ENCODE peak calls at places on chromosome 19, in six cellular contexts. I is cardiac fibroblast; B is upper lobe of right lung; E is activated naive CD4-positive, alpha-beta T cell treated with anti-CD3 and anti-CD28 coated beads for 36 hours; U is T-helper 2 cell; K is NCI-H774. L is an unnamed sample.

GRCh38 chr19:3698386-3698950 is 1.8 kb downstream of the PIP5K1C start:
- DNase-seq in I (no peak), B (no peak), E (no peak), U (no peak), K (no peak), L (no peak)

GRCh38 chr19:6602729-6603114 is 11.8 kb upstream of the CD70 start:
- DNase-seq in I (no peak), B (no peak), E (no peak), U (no peak), K (no peak), L (no peak)

GRCh38 chr19:54738715-54739114 is 402 bp downstream of the KIR2DL3 start:
- DNase-seq in I (no peak), B (no peak), E (no peak), U (no peak), K (no peak), L (no peak)

GRCh38 chr19:6765738-6766356 is 1.4 kb downstream of the SH2D3A start:
- DNase-seq in I (no peak), B (peak), E (peak), U (no peak), K (peak), L (no peak)

GRCh38 chr19:49233163-49233562 is 75.6 kb downstream of the TRPM4 start:
- DNase-seq in I (no peak), B (no peak), E (no peak), U (no peak), K (no peak), L (no peak)

GRCh38 chr19:41426952-41427646 is at the start of gene B3GNT8:
- DNase-seq in I (peak), B (peak), E (peak), U (no peak), K (no peak), L (peak)

GRCh38 chr19:33904681-33905080 is 108.0 kb downstream of the KCTD15 start:
- DNase-seq in I (peak), B (no peak), E (no peak), U (no peak), K (no peak), L (peak)

GRCh38 chr19:48644839-48645651 is 942 bp downstream of the CA11 start:
- DNase-seq in I (peak), B (peak), E (peak), U (peak), K (peak), L (no peak)

GRCh38 chr19:4516939-4517300 is 1.4 kb downstream of the PLIN4 start:
- DNase-seq in I (no peak), B (no peak), E (no peak), U (no peak), K (no peak), L (no peak)

GRCh38 chr19:46945668-46946067 is 74.0 kb upstream of the NPAS1 start:
- DNase-seq in I (no peak), B (no peak), E (no peak), U (no peak), K (no peak), L (no peak)

GRCh38 chr19:50550594-50550966 is 17.7 kb downstream of the LRRC4B start:
- DNase-seq in I (no peak), B (no peak), E (no peak), U (no peak), K (no peak), L (no peak)

GRCh38 chr19:31340059-31341025 is 8.9 kb downstream of the TSHZ3 start:
- DNase-seq in I (no peak), B (no peak), E (no peak), U (no peak), K (no peak), L (no peak)

GRCh38 chr19:56290104-56290503 is 17.6 kb downstream of the EDDM13 start:
- DNase-seq in I (no peak), B (no peak), E (no peak), U (no peak), K (no peak), L (no peak)

GRCh38 chr19:47107953-47108746 is 5.4 kb downstream of the ZC3H4 start:
- DNase-seq in I (no peak), B (no peak), E (peak), U (no peak), K (no peak), L (no peak)

GRCh38 chr19:19263886-19264487 is 9.1 kb downstream of the TM6SF2 start:
- DNase-seq in I (no peak), B (no peak), E (no peak), U (no peak), K (no peak), L (no peak)

GRCh38 chr19:38952395-38953165 is 21.8 kb downstream of the MRPS12 start:
- DNase-seq in I (no peak), B (no peak), E (peak), U (no peak), K (peak), L (no peak)

L was measured in skeletal muscle cell.